ENCODE peak calls at places on chromosome 17, in four cellular contexts. C is AG10803, K is tibial artery, U is A549. R is an unnamed sample.

GRCh38 chr17:57889892-57890856 is 40.3 kb upstream of the MRPS23 start:
- DNase-seq in C (peak), K (peak), U (peak), R (peak)

GRCh38 chr17:57954421-57955182 is 610 bp downstream of the CUEDC1 start:
- DNase-seq in K (peak), C (peak), U (peak), R (peak)

GRCh38 chr17:39429600-39429999 is 21.5 kb downstream of the MED1 start:
- DNase-seq in C (no peak), K (no peak), U (no peak), R (no peak)

GRCh38 chr17:62653002-62653830 is 25.7 kb downstream of the MRC2 start:
- DNase-seq in K (peak), C (peak), U (peak), R (no peak)

GRCh38 chr17:62703776-62704380 is 76.4 kb downstream of the MRC2 start:
- DNase-seq in C (peak), K (peak), U (peak), R (peak)

GRCh38 chr17:59428896-59429460 is 97.5 kb downstream of the YPEL2 start:
- DNase-seq in C (peak), U (no peak), K (no peak), R (no peak)

GRCh38 chr17:5506307-5506706 is 19.9 kb downstream of the MIS12 start:
- DNase-seq in K (no peak), C (no peak), U (no peak), R (no peak)

GRCh38 chr17:63917646-63918045 is 993 bp downstream of the GH1 start:
- DNase-seq in K (no peak), C (no peak), U (no peak), R (no peak)

GRCh38 chr17:43645765-43646481 is 15.8 kb downstream of the MEOX1 start:
- DNase-seq in C (peak), U (no peak), K (peak), R (no peak)

GRCh38 chr17:44655983-44656700 is at the start of gene MEIOC:
- DNase-seq in U (peak), K (no peak), C (no peak), R (no peak)

DNA sequence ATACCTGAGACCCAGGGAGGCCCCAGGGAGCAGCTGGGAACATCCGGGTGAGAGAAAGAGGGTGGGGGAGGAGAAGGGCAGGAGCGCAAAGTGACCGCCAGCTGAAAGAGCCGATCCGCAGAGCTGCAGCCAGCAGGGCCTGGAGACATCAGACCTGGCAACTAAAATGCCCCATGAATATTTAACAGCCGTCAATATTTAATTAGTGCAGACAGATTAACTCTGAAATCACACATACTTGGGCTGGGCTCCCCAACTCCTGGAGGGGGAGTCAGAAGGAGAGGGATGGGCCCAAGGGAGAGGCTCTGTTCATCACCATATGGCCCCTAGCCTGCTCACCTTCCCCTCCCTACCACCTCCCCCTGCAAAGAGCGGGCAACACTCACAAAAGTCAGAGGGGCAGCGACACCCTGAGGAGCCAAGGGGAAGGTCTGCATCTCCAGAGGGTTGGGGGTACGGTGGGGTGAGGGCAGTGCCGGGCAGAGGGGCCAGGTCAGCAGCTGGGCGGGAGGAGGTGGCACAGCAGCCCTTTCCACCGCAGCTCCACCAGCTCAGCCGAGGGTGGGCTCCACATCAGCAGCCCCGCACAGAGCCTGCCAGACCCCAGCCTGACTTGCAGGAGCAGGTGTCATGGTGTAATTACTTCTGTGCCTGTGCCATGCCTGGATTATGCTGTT is 61.9 kb upstream of the CCL1 start:
- DNase-seq in C (no peak), K (no peak), U (no peak), R (no peak)
- TF ChIP-seq CTCF in C (no peak), K (no peak), U (no peak), R (no peak)

GRCh38 chr17:6753006-6753445 is 2.8 kb upstream of the XAF1 start:
- DNase-seq in C (peak), U (no peak), K (peak), R (peak)

GRCh38 chr17:6752068-6752909 is 3.6 kb upstream of the XAF1 start:
- DNase-seq in K (peak), C (peak), U (no peak), R (peak)

GRCh38 chr17:6753565-6753964 is 2.3 kb upstream of the XAF1 start:
- DNase-seq in C (no peak), K (no peak), U (no peak), R (no peak)

GRCh38 chr17:6748617-6749016 is 7.2 kb upstream of the XAF1 start:
- DNase-seq in C (no peak), U (no peak), K (no peak), R (no peak)

DNA sequence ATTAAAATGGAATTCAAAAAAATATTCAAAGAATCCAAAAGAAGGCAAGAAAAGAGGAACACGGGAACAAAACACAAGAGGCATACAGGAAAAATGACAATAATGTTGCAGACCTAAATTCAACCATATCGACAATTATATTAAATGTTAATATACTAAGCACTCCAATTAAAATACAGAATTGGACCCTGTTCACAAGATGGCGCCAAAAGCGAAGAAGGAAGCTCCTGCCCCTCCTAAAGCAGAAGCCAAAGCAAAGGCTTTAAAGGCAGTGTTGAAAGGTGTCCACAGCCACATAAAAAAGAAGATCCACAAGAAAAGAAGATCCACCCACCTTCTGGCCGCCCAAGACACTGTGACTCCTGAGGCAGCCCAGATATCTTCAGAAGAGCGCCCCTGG is 6.3 kb upstream of the XAF1 start:
- DNase-seq in U (no peak), C (no peak), K (no peak), R (peak)
- TF ChIP-seq CTCF in U (no peak), C (no peak), K (no peak), R (no peak)

GRCh38 chr17:3447625-3448024 is 14.0 kb upstream of the OR1E2 start:
- DNase-seq in K (no peak), C (no peak), U (no peak), R (peak)
- TF ChIP-seq CTCF in K (no peak), C (no peak), U (peak), R (no peak)

DNA sequence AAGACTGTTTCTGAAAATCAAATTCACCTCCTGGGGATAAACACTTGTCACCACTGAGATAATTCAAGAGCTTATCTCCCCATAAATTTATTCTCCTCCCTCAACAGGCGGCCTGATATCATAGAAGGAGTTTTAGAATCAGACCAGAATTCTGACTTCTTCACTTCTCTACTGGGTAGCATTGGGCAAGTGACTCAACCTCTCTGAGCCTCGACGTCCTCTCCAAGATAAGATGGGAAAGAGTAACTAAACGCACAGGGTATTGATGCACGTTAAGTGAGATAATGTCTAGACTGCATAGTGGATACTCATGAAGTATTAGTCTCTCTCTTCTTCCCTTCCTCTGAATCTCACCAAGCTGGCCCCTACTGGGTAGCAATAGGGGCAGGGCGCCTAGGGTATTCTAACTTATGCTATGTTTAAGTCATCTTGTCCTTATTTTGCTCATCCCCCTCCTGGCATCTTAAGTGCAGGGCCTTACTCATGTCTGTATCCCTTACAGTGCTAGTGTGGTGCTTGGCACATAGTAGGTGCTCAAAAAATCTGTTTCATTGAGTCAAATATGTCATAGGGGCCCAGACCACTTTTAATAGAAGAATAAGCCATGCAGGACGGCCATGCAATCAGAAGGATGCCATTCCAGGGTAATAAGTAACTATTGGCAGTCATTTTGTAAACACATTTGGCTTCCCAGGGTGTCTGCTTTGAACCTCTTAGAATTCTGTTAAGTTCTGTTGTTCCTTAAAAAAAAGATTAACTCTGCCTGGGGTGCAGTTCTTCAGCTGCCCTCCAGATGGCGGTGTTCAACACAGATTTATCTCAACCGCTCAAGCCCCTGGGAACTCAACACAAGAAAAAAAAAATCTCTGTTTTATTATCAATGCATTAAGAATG is 476.3 kb upstream of the CCL2 start:
- DNase-seq in K (peak), C (peak), U (peak), R (peak)
- TF ChIP-seq CTCF in K (peak), C (peak), U (peak), R (peak)

GRCh38 chr17:27570578-27570914 is 60.4 kb upstream of the LGALS9 start:
- DNase-seq in K (no peak), U (no peak), C (no peak), R (no peak)

GRCh38 chr17:27573548-27573947 is 57.4 kb upstream of the LGALS9 start:
- DNase-seq in K (no peak), U (no peak), C (no peak), R (no peak)

GRCh38 chr17:27573971-27574525 is 56.9 kb upstream of the LGALS9 start:
- DNase-seq in C (peak), K (no peak), U (no peak), R (peak)

GRCh38 chr17:27571563-27572129 is 59.3 kb upstream of the LGALS9 start:
- DNase-seq in K (no peak), U (no peak), C (no peak), R (no peak)

DNA sequence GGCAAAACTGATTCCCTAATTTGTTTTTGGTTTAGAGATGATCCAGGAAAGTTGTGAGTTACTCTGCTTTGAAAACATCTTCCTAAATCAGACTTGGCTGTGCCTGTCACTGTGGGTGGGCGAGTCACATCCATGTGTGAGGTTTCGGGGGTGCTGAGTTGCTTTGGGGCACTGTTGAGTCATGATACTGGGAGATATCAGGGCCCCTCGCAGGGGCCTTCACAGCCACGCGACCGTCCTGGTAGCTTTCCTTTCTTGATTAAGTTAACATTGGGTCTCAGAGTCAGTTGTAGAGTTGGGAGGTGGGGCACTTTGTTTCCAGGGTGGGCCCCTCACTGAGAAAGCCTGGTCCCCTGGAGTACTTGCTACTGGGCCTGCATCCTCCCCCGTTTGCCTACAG is 58.3 kb upstream of the LGALS9 start:
- DNase-seq in U (no peak), C (peak), K (no peak), R (no peak)
- TF ChIP-seq CTCF in U (no peak), C (no peak), K (no peak), R (no peak)

GRCh38 chr17:74619077-74619673 is 4.4 kb downstream of the CD300E start:
- DNase-seq in K (peak), C (peak), U (no peak), R (peak)
- TF ChIP-seq CTCF in K (no peak), C (no peak), U (no peak), R (no peak)

GRCh38 chr17:82098169-82098938 is at the start of gene FASN:
- DNase-seq in K (peak), U (peak), C (peak), R (peak)
- TF ChIP-seq CTCF in K (peak), U (peak), C (peak), R (peak)